ENCODE peak calls at places on chromosomes 2 and 18, in seven cellular contexts. Q is HFF-Myc, G is lower lobe of right lung, H is IMR-90, J is neural progenitor cell, C is prostate gland, Z is body of pancreas. X is an unnamed sample.

GRCh38 chr2:25816249-25816648 is 62.0 kb downstream of the ASXL2 start:
- DNase-seq in Q (no peak), G (no peak), H (no peak), J (no peak), C (no peak), Z (no peak), X (no peak)

GRCh38 chr2:30763151-30763660 is 44.0 kb downstream of the CAPN13 start:
- DNase-seq in Q (peak; percentile 15), G (no peak), H (no peak), J (no peak), C (no peak), Z (no peak), X (peak; percentile 67)

GRCh38 chr2:105325389-105325963 is 4.1 kb downstream of the TGFBRAP1 start:
- DNase-seq in Q (no peak), G (no peak), H (peak; percentile 55), J (peak; percentile 23), C (no peak), Z (no peak), X (peak; percentile 70)

GRCh38 chr2:178251126-178251525 is 56.8 kb downstream of the OSBPL6 start:
- DNase-seq in Q (no peak), G (no peak), H (no peak), J (no peak), C (no peak), Z (no peak), X (no peak)

GRCh38 chr18:27136208-27136535 is 48.9 kb downstream of the CHST9 start:
- DNase-seq in Q (no peak), G (peak; percentile 51), H (no peak), J (no peak), C (no peak), Z (peak; percentile 34), X (no peak)

GRCh38 chr2:164803772-164804466 is 37.7 kb downstream of the COBLL1 start:
- DNase-seq in Q (no peak), G (no peak), H (peak; percentile 18), J (no peak), C (no peak), Z (no peak), X (peak; percentile 43)

GRCh38 chr2:154194917-154195643 is 323.4 kb downstream of the GALNT13 start:
- DNase-seq in Q (no peak), G (no peak), H (no peak), J (no peak), C (no peak), Z (no peak), X (no peak)

GRCh38 chr18:65786400-65786948 is 35.7 kb downstream of the CDH7 start:
- DNase-seq in Q (no peak), G (no peak), H (no peak), J (no peak), C (no peak), Z (no peak), X (no peak)

GRCh38 chr2:216765810-216766259 is 70.5 kb upstream of the IGFBP5 start:
- DNase-seq in Q (no peak), G (no peak), H (no peak), J (peak; percentile 93), C (no peak), Z (no peak), X (no peak)

GRCh38 chr2:23566236-23567142 is 181.5 kb downstream of the KLHL29 start:
- DNase-seq in Q (no peak), G (no peak), H (peak; percentile 32), J (peak; percentile 55), C (no peak), Z (no peak), X (peak; percentile 62)

GRCh38 chr2:206176128-206176527 is 16.4 kb downstream of the EEF1B2 start:
- DNase-seq in Q (no peak), G (no peak), H (peak; percentile 4), J (no peak), C (no peak), Z (no peak), X (no peak)

GRCh38 chr2:166413255-166413654 is 37.5 kb upstream of the SCN9A start:
- DNase-seq in Q (peak; percentile 5), G (no peak), H (peak; percentile 69), J (no peak), C (no peak), Z (no peak), X (peak; percentile 74)

DNA sequence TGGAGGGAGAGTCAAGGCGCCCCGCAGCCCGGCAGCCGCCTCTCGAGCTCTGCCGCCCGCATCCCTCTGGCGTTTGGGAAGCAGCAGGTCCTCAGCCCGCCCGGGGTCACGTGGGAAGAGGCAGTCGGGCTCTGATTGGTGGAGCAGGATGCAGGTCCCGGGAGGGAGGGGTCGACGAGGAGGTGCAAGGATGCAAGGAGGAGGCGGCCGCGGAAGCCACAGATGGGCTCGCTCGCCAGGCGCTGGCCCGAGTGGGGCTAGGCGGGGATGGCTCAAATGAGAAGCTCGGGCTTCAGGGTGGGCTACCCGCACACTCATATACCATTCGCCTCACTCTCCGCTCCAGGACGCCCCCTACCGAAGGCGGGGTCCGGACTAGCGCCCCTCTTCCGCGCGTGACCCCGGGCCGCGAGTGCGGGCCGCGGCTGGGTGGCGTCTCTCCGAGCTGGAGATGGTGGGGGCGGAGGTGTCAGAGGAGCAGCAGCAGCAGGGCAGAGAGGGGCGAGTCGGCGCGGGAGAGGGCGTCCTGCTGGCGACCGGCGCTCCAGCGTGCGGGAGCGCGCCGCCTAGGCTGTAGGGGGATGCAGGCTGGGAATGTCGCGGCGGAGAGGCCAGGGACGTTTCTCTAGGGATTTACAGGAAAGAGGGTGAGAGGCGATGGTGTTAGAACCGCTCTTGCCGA is at the start of gene TMEFF2:
- DNase-seq in Q (no peak), G (peak; percentile 58), H (peak; percentile 83), J (peak; percentile 96), C (peak; percentile 52), Z (peak; percentile 39), X (peak; percentile 80)
- H3K4me3 ChIP-seq in Q (peak within 1 kb of the TSS; percentile 47), G (peak within 1 kb of the TSS; percentile 57), H (peak within 1 kb of the TSS; percentile 61), J (peak within 1 kb of the TSS; percentile 65), C (peak within 1 kb of the TSS; percentile 39), Z (peak within 1 kb of the TSS; percentile 4), X (peak within 1 kb of the TSS; percentile 49)

DNA sequence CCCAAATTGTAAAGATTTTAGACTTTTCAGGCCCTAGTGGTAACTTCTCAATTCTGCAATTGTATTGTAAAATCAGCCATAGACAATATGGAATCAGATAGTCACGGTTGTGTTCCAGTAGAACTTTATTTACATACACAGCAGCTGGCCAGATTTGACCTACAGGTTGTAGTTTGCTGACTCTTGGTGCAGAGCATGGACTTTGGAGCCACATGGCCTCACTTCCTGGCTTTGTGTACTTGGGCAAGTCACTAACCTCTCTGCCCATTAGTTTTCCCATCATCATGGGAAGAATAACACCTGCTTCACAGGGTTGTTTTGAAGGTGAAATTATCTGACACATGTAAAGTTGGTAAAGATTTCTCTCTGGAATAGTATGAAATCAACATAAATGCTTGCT is 147.6 kb downstream of the TMEM200C start:
- DNase-seq in Q (no peak), G (no peak), H (no peak), J (no peak), C (no peak), Z (peak; percentile 70), X (no peak)
- H3K4me3 ChIP-seq in Q (no peak overlapping the region), G (no peak overlapping the region), H (no peak overlapping the region), J (no peak overlapping the region), C (no peak overlapping the region), Z (no peak overlapping the region), X (no peak overlapping the region)

DNA sequence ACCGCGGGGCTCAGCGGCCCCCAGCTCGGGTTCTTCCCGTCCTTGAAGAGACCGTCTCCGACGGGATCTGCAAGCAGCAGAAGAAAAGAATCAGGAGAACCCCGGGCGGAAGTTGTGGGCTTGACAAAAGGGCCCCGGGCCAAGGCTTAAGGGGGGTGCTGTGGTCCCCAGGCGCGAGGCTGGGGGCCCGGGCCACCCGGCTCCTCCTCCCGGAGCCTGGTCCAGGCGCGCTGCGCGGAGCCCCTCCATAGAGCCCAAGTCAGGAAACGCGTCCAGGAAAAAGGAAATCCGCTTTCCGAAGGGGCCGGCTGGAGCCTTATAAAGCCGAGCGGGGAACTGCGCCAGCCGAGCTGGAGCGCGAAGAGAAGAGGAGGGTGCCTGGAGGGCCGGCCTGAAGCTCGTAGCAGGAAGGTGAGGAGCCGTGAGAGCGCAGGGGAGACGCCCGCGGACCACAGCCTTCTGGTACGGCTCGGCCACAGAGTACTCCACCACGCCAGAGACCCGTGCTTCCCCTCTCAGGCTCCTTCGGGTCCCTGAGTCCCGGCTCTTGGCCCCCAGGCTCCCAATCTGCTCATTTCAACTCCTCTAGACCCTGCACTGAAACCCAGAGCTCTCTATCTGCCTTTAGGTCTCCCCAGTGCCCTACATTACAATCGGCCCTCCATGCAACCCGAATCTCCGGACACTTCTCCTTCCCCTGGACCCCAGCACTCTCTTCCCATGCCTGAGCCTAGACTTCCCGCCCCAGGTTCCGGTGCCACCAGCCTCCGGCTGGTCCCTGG is 554 bp downstream of the FEV start:
- DNase-seq in Q (no peak), G (no peak), H (no peak), J (peak; percentile 63), C (no peak), Z (peak; percentile 37), X (no peak)
- H3K4me3 ChIP-seq in Q (no peak overlapping the region), G (peak overlapping the region; percentile 25), H (no peak overlapping the region), J (peak overlapping the region; percentile 32), C (peak overlapping the region; percentile 7), Z (no peak overlapping the region), X (no peak overlapping the region)

DNA sequence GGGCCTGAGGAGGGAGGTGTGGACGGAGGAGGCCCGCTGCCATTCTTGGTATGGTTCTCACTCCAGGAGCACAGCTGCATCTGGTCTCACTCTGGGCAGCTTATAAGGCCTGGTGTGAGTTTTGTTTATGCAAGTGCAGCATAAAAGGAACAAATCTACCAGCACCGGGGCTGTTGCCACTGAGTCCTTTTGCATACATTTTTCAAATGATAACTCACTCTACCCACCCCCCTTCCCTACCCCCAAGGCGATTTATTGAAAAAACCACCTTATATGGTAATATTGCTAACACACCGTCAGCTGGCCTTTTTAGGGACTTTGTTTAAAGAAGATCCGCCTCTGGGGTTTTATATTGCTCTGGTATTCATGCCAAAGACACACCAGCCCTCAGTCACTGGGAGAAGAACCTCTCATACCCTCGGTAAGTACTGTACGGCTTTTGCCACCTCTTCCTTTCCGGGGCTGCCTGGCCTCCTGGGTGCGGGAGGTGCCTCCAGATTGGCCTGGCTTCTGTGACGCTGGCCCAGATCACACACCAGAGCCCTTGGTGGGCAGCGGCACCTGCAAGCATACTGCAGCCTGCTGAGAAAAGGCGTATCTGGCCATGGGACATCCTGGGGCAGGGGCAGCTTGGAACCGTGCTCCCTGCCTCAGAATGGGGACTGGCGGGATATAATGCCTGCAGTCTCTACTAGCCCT is at the start of gene ACTG2:
- DNase-seq in Q (no peak), G (no peak), H (peak; percentile 91), J (no peak), C (no peak), Z (no peak), X (peak; percentile 42)
- H3K4me3 ChIP-seq in Q (no peak within 1 kb of the TSS), G (peak within 1 kb of the TSS; percentile 4), H (peak within 1 kb of the TSS; percentile 77), J (no peak within 1 kb of the TSS), C (peak within 1 kb of the TSS; percentile 29), Z (no peak within 1 kb of the TSS), X (no peak within 1 kb of the TSS)

GRCh38 chr2:86240251-86240650 is 41.0 kb downstream of the MRPL35 start:
- DNase-seq in Q (no peak), G (no peak), H (no peak), J (no peak), C (no peak), Z (no peak), X (no peak)

GRCh38 chr2:86243950-86244733 is 44.9 kb downstream of the MRPL35 start:
- DNase-seq in Q (no peak), G (no peak), H (no peak), J (no peak), C (no peak), Z (no peak), X (no peak)

GRCh38 chr2:86241611-86242010 is 42.4 kb downstream of the MRPL35 start:
- DNase-seq in Q (no peak), G (no peak), H (no peak), J (no peak), C (no peak), Z (no peak), X (no peak)

GRCh38 chr2:86239745-86240144 is 40.5 kb downstream of the MRPL35 start:
- DNase-seq in Q (no peak), G (no peak), H (no peak), J (no peak), C (no peak), Z (no peak), X (no peak)

GRCh38 chr2:86243272-86243671 is 44.0 kb downstream of the MRPL35 start:
- DNase-seq in Q (no peak), G (no peak), H (no peak), J (no peak), C (no peak), Z (no peak), X (no peak)
- H3K4me3 ChIP-seq in Q (no peak overlapping the region), G (no peak overlapping the region), H (no peak overlapping the region), J (no peak overlapping the region), C (no peak overlapping the region), Z (no peak overlapping the region), X (no peak overlapping the region)